ENCODE peak calls at places on chromosomes 2 and 18, in six cellular contexts. M is OCI-M1; P is choroid plexus epithelial cell; S is EL; A is CD4-positive, alpha-beta T cell; R is pulmonary artery endothelial cell. J is an unnamed sample.

GRCh38 chr2:28325567-28326468 is 66.8 kb upstream of the FOSL2 start:
- DNase-seq in M (no peak), P (peak; percentile 55), S (no peak), A (no peak), R (no peak), J (no peak)

GRCh38 chr2:216556202-216556601 is 57.6 kb downstream of the RPL37A start:
- DNase-seq in M (no peak), P (no peak), S (no peak), A (no peak), R (no peak), J (no peak)

GRCh38 chr18:29737190-29737589 is 1305.4 kb downstream of the DSC3 start:
- DNase-seq in M (no peak), P (no peak), S (no peak), A (no peak), R (no peak), J (no peak)

GRCh38 chr2:31051213-31052185 is 86.7 kb downstream of the GALNT14 start:
- DNase-seq in M (no peak), P (no peak), S (no peak), A (no peak), R (no peak), J (no peak)

GRCh38 chr2:224190871-224191270 is 151.8 kb upstream of the SERPINE2 start:
- DNase-seq in M (no peak), P (no peak), S (peak; percentile 29), A (no peak), R (no peak), J (peak; percentile 13)

GRCh38 chr2:69964353-69964831 is 3.0 kb upstream of the ASPRV1 start:
- DNase-seq in M (no peak), P (no peak), S (no peak), A (no peak), R (no peak), J (no peak)

GRCh38 chr18:9055185-9055584 is 47.3 kb upstream of the NDUFV2 start:
- DNase-seq in M (peak; percentile 86), P (peak; percentile 84), S (peak; percentile 71), A (no peak), R (peak; percentile 48), J (peak; percentile 55)

GRCh38 chr2:237132799-237133198 is 47.1 kb downstream of the COPS8 start:
- DNase-seq in M (peak; percentile 4), P (no peak), S (no peak), A (no peak), R (no peak), J (no peak)

GRCh38 chr2:15159751-15160177 is 401.4 kb downstream of the NBAS start:
- DNase-seq in M (peak; percentile 69), P (peak; percentile 79), S (peak; percentile 43), A (no peak), R (no peak), J (peak; percentile 43)